ENCODE peak calls at places on chromosomes 11 and 22, in five cellular contexts. One of them, this sample, is unnamed.

GRCh38 chr11:30879322-30880020 is 293.3 kb upstream of the MPPED2 start:
- ATAC-seq in lung: no peak
- ATAC-seq in left lobe of liver: peak
- ATAC-seq in activated naive CD8-positive, alpha-beta T cell treated with anti-CD3 and anti-CD28 coated beads, Interleukin-2, amount 50 U/mL, for 24 hours: no peak
- ATAC-seq in lower lobe of right lung: no peak
- ATAC-seq in this sample: no peak

GRCh38 chr11:38460901-38461300 is 1862.9 kb upstream of the RAG2 start:
- ATAC-seq in activated naive CD8-positive, alpha-beta T cell treated with anti-CD3 and anti-CD28 coated beads, Interleukin-2, amount 50 U/mL, for 24 hours: no peak
- ATAC-seq in left lobe of liver: no peak
- ATAC-seq in lower lobe of right lung: peak
- ATAC-seq in lung: peak
- ATAC-seq in this sample: no peak

GRCh38 chr11:78961938-78962701 is 387.5 kb upstream of the NARS2 start:
- ATAC-seq in left lobe of liver: no peak
- ATAC-seq in lung: no peak
- ATAC-seq in lower lobe of right lung: no peak
- ATAC-seq in activated naive CD8-positive, alpha-beta T cell treated with anti-CD3 and anti-CD28 coated beads, Interleukin-2, amount 50 U/mL, for 24 hours: no peak
- ATAC-seq in this sample: no peak

GRCh38 chr11:77821349-77821851 is 456 bp downstream of the AAMDC start:
- ATAC-seq in left lobe of liver: peak
- ATAC-seq in lung: no peak
- ATAC-seq in lower lobe of right lung: peak
- ATAC-seq in activated naive CD8-positive, alpha-beta T cell treated with anti-CD3 and anti-CD28 coated beads, Interleukin-2, amount 50 U/mL, for 24 hours: no peak
- ATAC-seq in this sample: no peak

GRCh38 chr11:68328374-68329091 is 16.1 kb downstream of the LRP5 start:
- ATAC-seq in lower lobe of right lung: no peak
- ATAC-seq in activated naive CD8-positive, alpha-beta T cell treated with anti-CD3 and anti-CD28 coated beads, Interleukin-2, amount 50 U/mL, for 24 hours: peak
- ATAC-seq in lung: no peak
- ATAC-seq in left lobe of liver: no peak
- ATAC-seq in this sample: no peak

GRCh38 chr22:20312396-20313191 is 7.3 kb downstream of the DGCR6L start:
- ATAC-seq in lung: no peak
- ATAC-seq in activated naive CD8-positive, alpha-beta T cell treated with anti-CD3 and anti-CD28 coated beads, Interleukin-2, amount 50 U/mL, for 24 hours: no peak
- ATAC-seq in lower lobe of right lung: no peak
- ATAC-seq in left lobe of liver: peak
- ATAC-seq in this sample: no peak

GRCh38 chr11:72975778-72976520 is 161.7 kb downstream of the ATG16L2 start:
- ATAC-seq in activated naive CD8-positive, alpha-beta T cell treated with anti-CD3 and anti-CD28 coated beads, Interleukin-2, amount 50 U/mL, for 24 hours: peak
- ATAC-seq in lung: peak
- ATAC-seq in left lobe of liver: no peak
- ATAC-seq in lower lobe of right lung: peak
- ATAC-seq in this sample: no peak

GRCh38 chr11:73177380-73178091 is 35.4 kb upstream of the FCHSD2 start:
- ATAC-seq in left lobe of liver: no peak
- ATAC-seq in lower lobe of right lung: peak
- ATAC-seq in lung: peak
- ATAC-seq in activated naive CD8-positive, alpha-beta T cell treated with anti-CD3 and anti-CD28 coated beads, Interleukin-2, amount 50 U/mL, for 24 hours: no peak
- ATAC-seq in this sample: peak

GRCh38 chr22:40620464-40621046 is 16.0 kb downstream of the MRTFA start:
- ATAC-seq in left lobe of liver: no peak
- ATAC-seq in lung: no peak
- ATAC-seq in activated naive CD8-positive, alpha-beta T cell treated with anti-CD3 and anti-CD28 coated beads, Interleukin-2, amount 50 U/mL, for 24 hours: no peak
- ATAC-seq in lower lobe of right lung: no peak
- ATAC-seq in this sample: no peak